ENCODE peak calls at places on chromosomes 2 and 18, in five cellular contexts. H, J, V, T and S are unnamed samples. For H3K4me1, the result is how much of the 10 kb centered on the place peaks cover.

GRCh38 chr18:13136056-13136688 is 82.4 kb upstream of the LDLRAD4 start:
- DNase-seq in T (peak), V (no peak), J (peak), H (no peak), S (peak)

GRCh38 chr2:200814276-200814815 is 2.6 kb downstream of the BZW1 start:
- DNase-seq in H (no peak), J (no peak), V (no peak), T (no peak), S (no peak)

GRCh38 chr2:175205523-175205922 is 24.0 kb upstream of the ATP5MC3 start:
- DNase-seq in J (no peak), V (no peak), T (no peak), H (no peak), S (no peak)

GRCh38 chr18:79955302-79956075 is 4.0 kb upstream of the SLC66A2 start:
- DNase-seq in H (peak), J (no peak), T (no peak), V (no peak), S (no peak)

GRCh38 chr2:7498927-7499489 is 581.8 kb downstream of the RNF144A start:
- DNase-seq in H (no peak), J (no peak), V (no peak), T (no peak), S (peak)

GRCh38 chr2:119856469-119856901 is 96.8 kb downstream of the PTPN4 start:
- DNase-seq in H (no peak), V (no peak), J (no peak), T (no peak), S (no peak)

GRCh38 chr18:63120541-63121059 is 199.0 kb downstream of the BCL2 start:
- DNase-seq in V (no peak), H (no peak), J (no peak), T (no peak), S (no peak)

GRCh38 chr2:61045999-61046398 is 19.7 kb upstream of the SANBR start:
- DNase-seq in J (no peak), T (no peak), V (no peak), H (no peak), S (no peak)

GRCh38 chr2:26412091-26412673 is 10.5 kb downstream of the DRC1 start:
- DNase-seq in T (no peak), V (no peak), H (no peak), J (no peak), S (no peak)

GRCh38 chr18:9337875-9338274 is 3.3 kb downstream of the TWSG1 start:
- DNase-seq in J (no peak), T (no peak), H (no peak), V (no peak), S (no peak)

GRCh38 chr2:241279413-241279812 is 36.1 kb downstream of the HDLBP start:
- DNase-seq in V (no peak), T (no peak), H (no peak), J (no peak), S (peak)

GRCh38 chr18:22975508-22975907 is 42.4 kb downstream of the RBBP8 start:
- DNase-seq in J (no peak), V (no peak), T (no peak), H (no peak), S (no peak)

GRCh38 chr2:172693529-172694185 is 42.0 kb upstream of the RAPGEF4 start:
- DNase-seq in H (no peak), J (no peak), T (no peak), V (no peak), S (no peak)

GRCh38 chr2:138767101-138767500 is 13.1 kb downstream of the NXPH2 start:
- DNase-seq in H (no peak), T (no peak), V (no peak), J (no peak), S (no peak)

GRCh38 chr18:39434223-39434622 is 1868.6 kb upstream of the CELF4 start:
- DNase-seq in T (no peak), H (no peak), J (no peak), V (no peak), S (no peak)

GRCh38 chr2:171362396-171362795 is 71.4 kb downstream of the METTL8 start:
- DNase-seq in V (no peak), H (no peak), J (no peak), T (no peak), S (no peak)

GRCh38 chr2:96324716-96325037 is 440 bp upstream of the ITPRIPL1 start:
- DNase-seq in V (no peak), J (no peak), H (no peak), T (no peak), S (no peak)

GRCh38 chr2:101113441-101114267 is 37.5 kb downstream of the TBC1D8 start:
- DNase-seq in J (no peak), H (no peak), T (no peak), V (no peak), S (peak)

GRCh38 chr2:23287250-23287704 is 97.7 kb upstream of the KLHL29 start:
- DNase-seq in T (no peak), V (peak), J (no peak), H (no peak), S (no peak)

GRCh38 chr2:27135471-27135955 is 1.1 kb upstream of the PREB start:
- DNase-seq in V (no peak), J (no peak), T (no peak), H (no peak), S (no peak)

GRCh38 chr2:18913512-18913911 is 324.1 kb upstream of the NT5C1B start:
- DNase-seq in T (no peak), V (no peak), H (no peak), J (no peak), S (no peak)

GRCh38 chr18:79384151-79384807 is 11.5 kb upstream of the NFATC1 start:
- DNase-seq in T (no peak), J (peak), H (no peak), V (no peak), S (no peak)

GRCh38 chr2:216622526-216622925 is 10.7 kb upstream of the IGFBP2 start:
- DNase-seq in V (no peak), T (no peak), J (no peak), H (no peak), S (peak)

GRCh38 chr2:128808462-128809255 is 490.0 kb upstream of the HS6ST1 start:
- DNase-seq in T (no peak), H (no peak), J (no peak), V (no peak), S (no peak)

GRCh38 chr2:195706161-195706900 is 49.3 kb downstream of the SLC39A10 start:
- DNase-seq in H (no peak), T (no peak), V (no peak), J (no peak), S (no peak)

GRCh38 chr2:235614900-235615712 is 121.3 kb downstream of the AGAP1 start:
- DNase-seq in T (no peak), V (no peak), J (no peak), H (no peak), S (no peak)

GRCh38 chr2:45190481-45190880 is 181.2 kb upstream of the SIX2 start:
- DNase-seq in T (no peak), V (no peak), J (no peak), H (no peak), S (no peak)

GRCh38 chr2:105180491-105180972 is 61.0 kb upstream of the GPR45 start:
- DNase-seq in J (no peak), T (no peak), V (no peak), H (no peak), S (no peak)

GRCh38 chr2:190462611-190463010 is 54.5 kb downstream of the MFSD6 start:
- DNase-seq in T (no peak), J (no peak), H (no peak), V (no peak), S (no peak)

GRCh38 chr2:43044093-43044614 is 182.3 kb downstream of the ZFP36L2 start:
- DNase-seq in J (peak), V (no peak), H (no peak), T (no peak), S (no peak)
- H3K27ac ChIP-seq in J (no peak), V (peak), H (no peak), T (no peak), S (peak)

DNA sequence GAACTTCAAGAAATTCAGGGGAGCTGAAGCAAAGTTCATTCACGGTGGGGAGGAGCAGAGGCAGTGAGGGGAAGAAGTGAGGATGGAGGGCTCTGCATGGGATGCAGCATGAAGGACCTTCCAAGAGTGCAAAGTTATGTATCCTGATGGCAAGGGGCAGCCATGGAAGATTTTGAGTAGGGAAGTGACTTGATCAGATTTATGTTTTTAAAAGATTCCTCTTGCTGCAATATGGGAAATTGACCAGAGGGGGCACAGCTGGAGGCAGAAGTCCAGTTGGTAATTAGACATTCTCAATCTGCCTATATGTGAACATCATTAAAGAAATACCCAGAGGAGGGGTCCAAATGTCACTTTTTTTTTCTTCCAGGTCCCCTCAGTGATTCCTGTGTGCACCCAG is 21.5 kb upstream of the ANXA4 start:
- DNase-seq in J (no peak), H (no peak), T (no peak), V (no peak), S (no peak)
- H3K4me1 ChIP-seq in J (under half), H (under half), T (under half), V (under half), S (under half)

GRCh38 chr2:70111752-70112591 is 24.7 kb downstream of the PCBP1 start:
- DNase-seq in V (no peak), H (no peak), J (peak), T (no peak), S (no peak)
- H3K27ac ChIP-seq in V (no peak), H (peak), J (peak), T (no peak), S (no peak)

DNA sequence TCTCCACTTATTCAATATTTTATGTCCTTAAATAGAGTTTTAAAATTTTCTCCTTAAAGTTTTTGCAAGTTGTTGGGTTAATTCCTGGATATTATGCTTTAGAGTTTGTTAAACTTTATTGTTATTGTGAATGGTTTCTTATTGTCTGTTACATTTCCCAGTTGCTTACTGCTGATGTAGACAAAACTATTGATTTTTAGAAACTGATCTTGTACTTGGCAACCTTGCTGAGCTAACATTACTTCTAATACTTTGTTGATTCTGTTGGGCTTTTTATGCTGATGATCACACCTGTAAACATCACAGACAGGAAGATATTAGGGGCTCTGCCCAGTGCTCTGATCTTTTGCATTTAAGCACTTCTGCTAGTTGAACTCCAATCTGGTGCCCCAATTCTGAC is 2.8 kb upstream of the CLIP4 start:
- DNase-seq in T (no peak), J (no peak), H (no peak), V (no peak), S (no peak)
- H3K4me1 ChIP-seq in T (under half), J (under half), H (under half), V (under half), S (under half)

DNA sequence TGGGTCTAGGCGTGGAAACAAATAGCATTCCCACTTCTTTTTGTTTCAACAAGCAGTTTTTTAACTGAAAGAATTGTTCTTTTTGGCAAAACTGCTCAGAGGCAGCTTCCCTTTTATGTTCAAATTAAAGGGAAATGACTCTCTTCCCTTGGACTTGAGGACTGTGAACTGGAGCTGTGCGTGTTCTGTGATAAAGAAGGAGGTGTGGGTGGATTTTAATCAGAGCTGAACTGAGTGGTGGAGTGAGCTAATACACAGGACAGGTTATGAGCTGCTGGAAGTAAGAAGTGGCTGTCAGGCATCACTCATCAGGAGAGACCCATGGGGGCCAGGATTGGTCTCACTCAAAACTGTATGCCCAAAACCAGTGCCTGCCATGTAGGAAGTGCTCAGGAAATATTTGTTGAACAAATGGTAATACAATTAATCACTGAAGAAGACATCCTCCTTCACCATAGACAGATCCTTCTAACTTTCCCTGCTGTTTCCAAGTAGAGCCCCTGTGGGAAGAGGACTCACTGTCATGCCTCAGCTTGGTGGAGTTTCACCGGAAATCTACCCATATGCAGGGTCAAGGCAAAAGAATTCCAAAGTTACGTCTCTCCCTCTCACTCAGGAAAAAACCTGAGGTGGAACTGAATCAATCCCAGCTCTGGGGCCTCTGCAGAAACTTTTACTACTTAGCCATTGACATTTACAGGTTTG is 55.9 kb downstream of the FEZ2 start:
- DNase-seq in T (no peak), V (no peak), J (no peak), H (no peak), S (no peak)
- H3K27ac ChIP-seq in T (no peak), V (no peak), J (peak), H (no peak), S (no peak)

GRCh38 chr2:212984129-212984528 is 167.3 kb downstream of the IKZF2 start:
- DNase-seq in V (no peak), J (no peak), H (no peak), T (no peak), S (no peak)

GRCh38 chr2:212979046-212979612 is 172.3 kb downstream of the IKZF2 start:
- DNase-seq in H (no peak), J (no peak), V (no peak), T (no peak), S (no peak)

GRCh38 chr2:212975333-212975732 is 176.1 kb downstream of the IKZF2 start:
- DNase-seq in J (no peak), V (no peak), T (no peak), H (no peak), S (no peak)

GRCh38 chr2:212977149-212977548 is 174.3 kb downstream of the IKZF2 start:
- DNase-seq in T (no peak), J (no peak), V (no peak), H (no peak), S (no peak)

DNA sequence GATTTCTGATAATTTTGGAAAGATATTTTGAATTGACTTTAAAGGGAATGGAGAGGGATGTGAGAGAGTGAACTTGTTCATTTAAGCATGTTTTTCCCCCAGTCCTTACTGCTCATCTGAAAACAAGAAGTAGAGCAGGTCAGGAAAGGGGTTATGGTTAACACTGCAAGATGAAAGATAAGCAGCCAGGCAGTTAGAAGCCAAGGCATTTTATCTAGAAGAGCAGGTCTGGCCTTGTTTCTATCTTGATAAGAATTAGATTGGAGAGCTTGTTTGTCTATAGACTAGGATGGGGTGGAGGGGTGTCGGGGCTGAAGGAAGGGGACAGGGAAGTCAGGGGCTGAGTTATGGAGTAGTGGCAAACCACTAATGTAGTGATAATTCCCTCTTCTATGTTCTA is 171.6 kb downstream of the IKZF2 start:
- DNase-seq in H (no peak), J (no peak), T (no peak), V (no peak), S (peak)
- H3K4me1 ChIP-seq in H (under half), J (under half), T (under half), V (under half), S (under half)

DNA sequence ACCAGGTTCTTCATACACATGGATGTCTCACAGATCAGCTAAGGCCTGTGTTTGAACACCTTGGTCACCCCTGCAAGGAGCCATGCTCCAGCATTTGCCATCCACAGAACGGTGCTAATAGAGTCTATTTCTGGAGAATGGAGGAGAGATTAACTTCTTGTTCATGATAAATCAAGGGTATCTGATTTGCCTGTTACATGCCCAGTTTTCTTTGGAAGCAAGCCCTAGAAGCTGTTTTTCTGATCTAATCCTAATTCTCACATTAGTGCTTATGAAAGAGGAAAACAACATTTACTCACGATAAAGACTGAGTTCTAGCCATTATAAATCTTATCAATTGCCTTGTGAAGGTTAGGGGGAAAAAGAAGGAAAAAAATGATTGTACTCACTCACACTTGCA is 119.6 kb upstream of the DTNA start:
- DNase-seq in T (no peak), J (no peak), V (no peak), H (no peak), S (no peak)
- H3K27ac ChIP-seq in T (no peak), J (no peak), V (no peak), H (no peak), S (no peak)

DNA sequence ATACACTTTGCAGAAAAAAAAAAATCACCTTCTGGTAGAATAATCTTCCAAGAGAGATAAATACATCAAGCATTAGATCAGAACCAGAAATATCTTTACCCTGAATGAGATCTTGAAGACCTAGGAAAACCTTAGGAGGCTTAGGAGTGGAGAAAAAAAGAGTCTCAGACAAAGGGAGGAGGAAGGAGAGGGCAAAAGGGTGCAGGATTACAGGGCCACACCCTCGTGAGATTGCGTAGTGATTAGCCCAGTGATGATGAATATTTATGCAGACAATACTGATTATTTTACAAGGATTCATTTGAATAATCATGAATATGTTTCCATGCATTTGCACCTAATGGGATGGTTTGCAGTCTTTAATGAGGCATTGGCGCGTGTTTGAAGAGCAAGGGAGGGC is 18.8 kb upstream of the ZNF532 start:
- DNase-seq in V (no peak), T (no peak), J (no peak), H (no peak), S (no peak)
- H3K4me1 ChIP-seq in V (under half), T (under half), J (under half), H (under half), S (under half)

GRCh38 chr2:85429924-85430289 is 11.4 kb downstream of the SH2D6 start:
- DNase-seq in T (no peak), V (no peak), J (no peak), H (no peak), S (no peak)

GRCh38 chr2:85425588-85425987 is 7.1 kb downstream of the SH2D6 start:
- DNase-seq in H (no peak), T (no peak), V (no peak), J (no peak), S (no peak)

GRCh38 chr2:85428343-85428881 is 9.9 kb downstream of the SH2D6 start:
- DNase-seq in J (no peak), H (no peak), T (no peak), V (no peak), S (no peak)

GRCh38 chr2:85429213-85429923 is 10.9 kb downstream of the SH2D6 start:
- DNase-seq in T (no peak), J (peak), H (no peak), V (no peak), S (no peak)

GRCh38 chr2:85427300-85427699 is 8.8 kb downstream of the SH2D6 start:
- DNase-seq in V (no peak), J (no peak), H (no peak), T (no peak), S (no peak)
- H3K27ac ChIP-seq in V (no peak), J (no peak), H (no peak), T (no peak), S (no peak)